ENCODE peak calls at places on chromosomes 16 and 17, in four cellular contexts. G is mucosa of descending colon, R is endothelial cell of umbilical vein, K is MM.1S. P is an unnamed sample.

GRCh38 chr16:69017036-69017783 is 88.2 kb upstream of the HAS3 start:
- DNase-seq in G (no peak), R (peak), K (no peak), P (no peak)

GRCh38 chr16:57256601-57257395 is 11.7 kb downstream of the ARL2BP start:
- DNase-seq in R (no peak), G (no peak), K (no peak), P (no peak)

GRCh38 chr17:40328386-40328766 is 19.4 kb downstream of the RARA start:
- DNase-seq in K (no peak), R (no peak), G (no peak), P (no peak)

GRCh38 chr17:78753316-78754250 is 28.5 kb downstream of the CYTH1 start:
- DNase-seq in G (no peak), K (no peak), R (no peak), P (peak)

GRCh38 chr16:72474511-72475123 is 302.7 kb upstream of the PMFBP1 start:
- DNase-seq in K (peak), R (peak), G (no peak), P (peak)

GRCh38 chr17:17447264-17447663 is 29.5 kb upstream of the MED9 start:
- DNase-seq in K (no peak), G (no peak), R (no peak), P (no peak)

GRCh38 chr16:57263585-57264351 is 18.7 kb downstream of the ARL2BP start:
- DNase-seq in R (no peak), K (no peak), G (no peak), P (no peak)

GRCh38 chr17:38559880-38560230 is 45.9 kb downstream of the SRCIN1 start:
- DNase-seq in K (no peak), R (no peak), G (no peak), P (no peak)

GRCh38 chr17:7479139-7479388 is 367 bp downstream of the ZBTB4 start:
- DNase-seq in R (no peak), G (no peak), K (no peak), P (no peak)

GRCh38 chr17:60941028-60941427 is 263.4 kb downstream of the BCAS3 start:
- DNase-seq in R (peak), K (no peak), G (peak), P (no peak)

GRCh38 chr16:89052824-89053724 is 40.6 kb upstream of the ACSF3 start:
- DNase-seq in K (no peak), G (peak), R (no peak), P (no peak)

GRCh38 chr17:30160419-30161172 is 44.0 kb downstream of the NSRP1 start:
- DNase-seq in K (no peak), R (no peak), G (no peak), P (no peak)

GRCh38 chr16:50396770-50397525 is 28.2 kb upstream of the BRD7 start:
- DNase-seq in K (no peak), G (no peak), R (no peak), P (peak)

GRCh38 chr16:25033852-25034251 is 18.7 kb upstream of the ARHGAP17 start:
- DNase-seq in K (no peak), G (no peak), R (no peak), P (no peak)

GRCh38 chr17:9802294-9802693 is 10.9 kb upstream of the DHRS7C start:
- DNase-seq in K (no peak), R (no peak), G (no peak), P (no peak)

GRCh38 chr16:78703951-78704350 is 604.5 kb downstream of the WWOX start:
- DNase-seq in K (no peak), R (no peak), G (no peak), P (no peak)

GRCh38 chr16:87956169-87956770 is 5.0 kb downstream of the BANP start:
- DNase-seq in G (peak), R (peak), K (peak), P (peak)

GRCh38 chr16:58863042-58863441 is 128.9 kb upstream of the GOT2 start:
- DNase-seq in G (no peak), K (no peak), R (no peak), P (no peak)

GRCh38 chr17:61970030-61970429 is 42.2 kb upstream of the INTS2 start:
- DNase-seq in G (no peak), K (no peak), R (no peak), P (no peak)

GRCh38 chr17:30600062-30600829 is 123.0 kb downstream of the GOSR1 start:
- DNase-seq in G (peak), R (peak), K (peak), P (peak)

GRCh38 chr17:17391575-17392370 is 85.0 kb upstream of the MED9 start:
- DNase-seq in K (peak), R (no peak), G (no peak), P (peak)

DNA sequence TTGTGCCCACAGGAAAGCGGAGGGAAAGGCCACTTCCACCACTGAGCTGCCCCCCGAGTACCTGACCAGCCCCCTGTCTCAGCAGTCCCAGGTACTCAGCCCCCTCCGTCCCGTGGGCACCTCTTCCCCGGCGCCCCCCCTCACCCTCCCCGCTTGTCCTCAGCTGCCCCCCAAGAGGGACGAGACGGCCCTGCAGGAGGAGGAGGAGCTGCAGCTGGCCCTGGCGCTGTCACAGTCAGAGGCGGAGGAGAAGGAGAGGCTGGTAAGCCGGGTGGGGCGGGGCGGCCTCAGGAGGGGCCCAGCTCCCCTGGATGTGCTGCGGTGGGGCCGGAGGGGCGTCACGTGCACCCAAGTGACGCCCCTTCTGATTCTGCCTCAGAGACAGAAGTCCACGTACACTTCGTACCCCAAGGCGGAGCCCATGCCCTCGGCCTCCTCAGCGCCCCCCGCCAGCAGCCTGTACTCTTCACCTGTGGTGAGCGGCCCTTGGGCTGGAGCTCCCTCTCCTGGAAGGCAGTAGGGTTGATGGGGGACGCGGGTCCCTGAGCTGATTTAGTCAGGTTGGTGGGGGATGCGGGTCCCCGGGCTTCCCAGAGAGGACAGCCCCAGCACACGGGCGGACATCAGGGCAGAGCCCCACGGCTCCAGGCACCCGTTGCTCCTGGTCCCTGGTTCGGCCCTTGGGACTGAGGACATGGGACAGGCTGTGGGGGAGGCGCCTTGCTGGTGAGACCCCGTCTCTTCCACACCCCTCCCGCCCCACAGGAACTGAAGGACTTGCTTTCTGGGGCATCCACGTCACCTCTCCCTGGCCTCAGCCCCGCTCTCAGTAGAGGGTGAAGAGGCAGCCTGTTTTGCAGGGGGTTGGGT is 9.4 kb upstream of the MRPL12 start:
- DNase-seq in R (no peak), G (no peak), K (no peak), P (no peak)
- TF ChIP-seq CTCF in R (no peak), G (no peak), K (no peak), P (no peak)

GRCh38 chr17:42520540-42520951 is 15.5 kb upstream of the NAGLU start:
- DNase-seq in G (peak), K (no peak), R (no peak), P (peak)
- TF ChIP-seq CTCF in G (no peak), K (peak), R (peak), P (peak)

GRCh38 chr17:77281024-77281903 is 140.5 kb downstream of the SEC14L1 start:
- DNase-seq in K (peak), R (no peak), G (peak), P (peak)
- TF ChIP-seq CTCF in K (no peak), R (no peak), G (no peak), P (peak)

GRCh38 chr16:56011808-56012478 is 136.8 kb upstream of the CES5A start:
- DNase-seq in K (no peak), G (no peak), R (no peak), P (no peak)

DNA sequence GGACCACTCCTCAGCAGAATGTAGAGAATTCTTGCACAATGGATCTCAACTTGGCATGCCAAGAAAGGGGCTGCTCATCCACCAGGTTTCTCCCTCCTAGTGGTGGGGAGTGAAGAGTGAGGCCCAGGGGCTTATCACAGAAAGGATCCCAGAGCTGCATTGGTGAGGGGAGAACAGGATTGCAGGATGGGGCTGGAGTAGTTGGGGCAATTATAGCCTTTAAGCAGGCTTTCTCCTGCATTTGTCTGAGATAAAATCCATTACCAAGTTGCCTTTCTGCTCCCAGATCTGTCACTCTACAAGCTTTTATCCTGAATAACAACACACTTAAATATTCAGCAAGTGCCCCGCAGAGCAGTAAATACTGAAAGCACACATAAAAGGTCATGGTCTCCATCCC is 130.8 kb upstream of the CES5A start:
- DNase-seq in K (no peak), G (no peak), R (no peak), P (no peak)
- TF ChIP-seq CTCF in K (no peak), G (no peak), R (no peak), P (no peak)

GRCh38 chr17:74259667-74260524 is 14.1 kb upstream of the DNAI2 start:
- DNase-seq in G (no peak), K (no peak), R (no peak), P (no peak)
- TF ChIP-seq CTCF in G (no peak), K (no peak), R (no peak), P (no peak)

GRCh38 chr16:85634747-85635544 is 21.8 kb downstream of the GSE1 start:
- DNase-seq in G (no peak), K (no peak), R (no peak), P (no peak)
- TF ChIP-seq CTCF in G (no peak), K (no peak), R (peak), P (no peak)

GRCh38 chr17:51540151-51540550 is 279.8 kb downstream of the UTP18 start:
- DNase-seq in R (no peak), K (no peak), G (no peak), P (peak)
- TF ChIP-seq CTCF in R (no peak), K (no peak), G (no peak), P (no peak)

GRCh38 chr17:148757-149156 is 11.4 kb downstream of the SCGB1C2 start:
- DNase-seq in K (no peak), G (peak), R (no peak), P (no peak)
- TF ChIP-seq CTCF in K (no peak), G (no peak), R (no peak), P (no peak)

GRCh38 chr17:76844846-76845245 is 23.4 kb upstream of the MGAT5B start:
- DNase-seq in G (no peak), R (no peak), K (no peak), P (no peak)

GRCh38 chr17:76845524-76845923 is 22.7 kb upstream of the MGAT5B start:
- DNase-seq in K (no peak), G (no peak), R (no peak), P (no peak)

GRCh38 chr17:76844485-76844829 is 23.7 kb upstream of the MGAT5B start:
- DNase-seq in K (no peak), R (no peak), G (no peak), P (no peak)

GRCh38 chr17:76841776-76842405 is 26.3 kb upstream of the MGAT5B start:
- DNase-seq in G (no peak), K (no peak), R (no peak), P (no peak)

GRCh38 chr17:76843703-76844484 is 24.3 kb upstream of the MGAT5B start:
- DNase-seq in G (no peak), K (no peak), R (no peak), P (no peak)
- TF ChIP-seq CTCF in G (no peak), K (no peak), R (no peak), P (no peak)

GRCh38 chr17:46876353-46876887 is 25.0 kb downstream of the WNT9B start:
- DNase-seq in K (peak), R (no peak), G (peak), P (peak)
- TF ChIP-seq CTCF in K (peak), R (no peak), G (peak), P (no peak)

P was measured in activated CD8-positive, alpha-beta T cell treated with anti-CD3 and anti-CD28 coated beads for 36 hours.